ENCODE peak calls at places on chromosomes 13 and 19, in ten cellular contexts. One of them, this sample, is unnamed.

GRCh38 chr13:51552027-51552426 is 32.2 kb upstream of the WDFY2 start:
- DNase-seq in NCI-H1436 treated with DMSO at 0.1 percent for 48 hours: no peak
- DNase-seq in AG09319: no peak
- DNase-seq in activated T-helper 2 cell treated with anti-CD3 and anti-CD28 coated beads, Interferon-gamma antibody, Interleukin-2, Interleukin-4, amounts not matched to agents 10 μg/mL and 5 μg/mL and 100 μg/mL, durations not matched to agents 14 hours and 24 hours and 36 hours: no peak
- DNase-seq in OCI-LY7: no peak
- DNase-seq in WTC11: no peak
- DNase-seq in NCI-H2029 treated with DMSO at 0.1 percent for 48 hours: no peak
- DNase-seq in stimulated activated CD8-positive, alpha-beta memory T cell treated with anti-CD3 and anti-CD28 coated beads, Interleukin-15, amount 100 ng/mL, for 1 hour: no peak
- DNase-seq in NCI-H510A: no peak
- DNase-seq in NCI-H774: no peak
- DNase-seq in this sample: no peak

GRCh38 chr13:66329988-66330429 is 900.1 kb downstream of the PCDH9 start:
- DNase-seq in WTC11: no peak
- DNase-seq in NCI-H510A: no peak
- DNase-seq in NCI-H1436 treated with DMSO at 0.1 percent for 48 hours: no peak
- DNase-seq in stimulated activated CD8-positive, alpha-beta memory T cell treated with anti-CD3 and anti-CD28 coated beads, Interleukin-15, amount 100 ng/mL, for 1 hour: no peak
- DNase-seq in NCI-H2029 treated with DMSO at 0.1 percent for 48 hours: no peak
- DNase-seq in AG09319: no peak
- DNase-seq in NCI-H774: no peak
- DNase-seq in OCI-LY7: no peak
- DNase-seq in activated T-helper 2 cell treated with anti-CD3 and anti-CD28 coated beads, Interferon-gamma antibody, Interleukin-2, Interleukin-4, amounts not matched to agents 10 μg/mL and 5 μg/mL and 100 μg/mL, durations not matched to agents 14 hours and 24 hours and 36 hours: no peak
- DNase-seq in this sample: no peak

GRCh38 chr13:107873908-107874307 is 341.4 kb downstream of the LIG4 start:
- DNase-seq in NCI-H774: no peak
- DNase-seq in activated T-helper 2 cell treated with anti-CD3 and anti-CD28 coated beads, Interferon-gamma antibody, Interleukin-2, Interleukin-4, amounts not matched to agents 10 μg/mL and 5 μg/mL and 100 μg/mL, durations not matched to agents 14 hours and 24 hours and 36 hours: no peak
- DNase-seq in OCI-LY7: no peak
- DNase-seq in NCI-H2029 treated with DMSO at 0.1 percent for 48 hours: no peak
- DNase-seq in NCI-H1436 treated with DMSO at 0.1 percent for 48 hours: no peak
- DNase-seq in NCI-H510A: no peak
- DNase-seq in WTC11: no peak
- DNase-seq in stimulated activated CD8-positive, alpha-beta memory T cell treated with anti-CD3 and anti-CD28 coated beads, Interleukin-15, amount 100 ng/mL, for 1 hour: no peak
- DNase-seq in AG09319: no peak
- DNase-seq in this sample: no peak

GRCh38 chr13:23701646-23702045 is 131.4 kb downstream of the TNFRSF19 start:
- DNase-seq in AG09319: peak
- DNase-seq in NCI-H1436 treated with DMSO at 0.1 percent for 48 hours: no peak
- DNase-seq in NCI-H774: no peak
- DNase-seq in WTC11: no peak
- DNase-seq in activated T-helper 2 cell treated with anti-CD3 and anti-CD28 coated beads, Interferon-gamma antibody, Interleukin-2, Interleukin-4, amounts not matched to agents 10 μg/mL and 5 μg/mL and 100 μg/mL, durations not matched to agents 14 hours and 24 hours and 36 hours: no peak
- DNase-seq in OCI-LY7: no peak
- DNase-seq in NCI-H2029 treated with DMSO at 0.1 percent for 48 hours: no peak
- DNase-seq in stimulated activated CD8-positive, alpha-beta memory T cell treated with anti-CD3 and anti-CD28 coated beads, Interleukin-15, amount 100 ng/mL, for 1 hour: no peak
- DNase-seq in NCI-H510A: no peak
- DNase-seq in this sample: no peak

GRCh38 chr13:111518161-111518791 is 197.8 kb downstream of the TEX29 start:
- DNase-seq in NCI-H510A: peak
- DNase-seq in activated T-helper 2 cell treated with anti-CD3 and anti-CD28 coated beads, Interferon-gamma antibody, Interleukin-2, Interleukin-4, amounts not matched to agents 10 μg/mL and 5 μg/mL and 100 μg/mL, durations not matched to agents 14 hours and 24 hours and 36 hours: no peak
- DNase-seq in NCI-H2029 treated with DMSO at 0.1 percent for 48 hours: peak
- DNase-seq in NCI-H1436 treated with DMSO at 0.1 percent for 48 hours: no peak
- DNase-seq in WTC11: no peak
- DNase-seq in NCI-H774: peak
- DNase-seq in AG09319: no peak
- DNase-seq in OCI-LY7: peak
- DNase-seq in stimulated activated CD8-positive, alpha-beta memory T cell treated with anti-CD3 and anti-CD28 coated beads, Interleukin-15, amount 100 ng/mL, for 1 hour: no peak
- DNase-seq in this sample: no peak

GRCh38 chr19:42193706-42194105 is 23.8 kb downstream of the DEDD2 start:
- DNase-seq in WTC11: no peak
- DNase-seq in NCI-H2029 treated with DMSO at 0.1 percent for 48 hours: no peak
- DNase-seq in activated T-helper 2 cell treated with anti-CD3 and anti-CD28 coated beads, Interferon-gamma antibody, Interleukin-2, Interleukin-4, amounts not matched to agents 10 μg/mL and 5 μg/mL and 100 μg/mL, durations not matched to agents 14 hours and 24 hours and 36 hours: no peak
- DNase-seq in NCI-H774: no peak
- DNase-seq in AG09319: no peak
- DNase-seq in NCI-H1436 treated with DMSO at 0.1 percent for 48 hours: no peak
- DNase-seq in OCI-LY7: no peak
- DNase-seq in NCI-H510A: no peak
- DNase-seq in stimulated activated CD8-positive, alpha-beta memory T cell treated with anti-CD3 and anti-CD28 coated beads, Interleukin-15, amount 100 ng/mL, for 1 hour: no peak
- DNase-seq in this sample: no peak

GRCh38 chr13:111031531-111031961 is 83.6 kb upstream of the ARHGEF7 start:
- DNase-seq in activated T-helper 2 cell treated with anti-CD3 and anti-CD28 coated beads, Interferon-gamma antibody, Interleukin-2, Interleukin-4, amounts not matched to agents 10 μg/mL and 5 μg/mL and 100 μg/mL, durations not matched to agents 14 hours and 24 hours and 36 hours: no peak
- DNase-seq in NCI-H2029 treated with DMSO at 0.1 percent for 48 hours: no peak
- DNase-seq in NCI-H1436 treated with DMSO at 0.1 percent for 48 hours: no peak
- DNase-seq in AG09319: peak
- DNase-seq in stimulated activated CD8-positive, alpha-beta memory T cell treated with anti-CD3 and anti-CD28 coated beads, Interleukin-15, amount 100 ng/mL, for 1 hour: no peak
- DNase-seq in NCI-H774: peak
- DNase-seq in WTC11: no peak
- DNase-seq in NCI-H510A: peak
- DNase-seq in OCI-LY7: no peak
- DNase-seq in this sample: no peak

GRCh38 chr19:3276341-3276799 is 51.9 kb downstream of the CELF5 start:
- DNase-seq in activated T-helper 2 cell treated with anti-CD3 and anti-CD28 coated beads, Interferon-gamma antibody, Interleukin-2, Interleukin-4, amounts not matched to agents 10 μg/mL and 5 μg/mL and 100 μg/mL, durations not matched to agents 14 hours and 24 hours and 36 hours: no peak
- DNase-seq in NCI-H2029 treated with DMSO at 0.1 percent for 48 hours: no peak
- DNase-seq in NCI-H510A: no peak
- DNase-seq in NCI-H1436 treated with DMSO at 0.1 percent for 48 hours: peak
- DNase-seq in AG09319: no peak
- DNase-seq in NCI-H774: peak
- DNase-seq in stimulated activated CD8-positive, alpha-beta memory T cell treated with anti-CD3 and anti-CD28 coated beads, Interleukin-15, amount 100 ng/mL, for 1 hour: no peak
- DNase-seq in OCI-LY7: peak
- DNase-seq in WTC11: peak
- DNase-seq in this sample: no peak

GRCh38 chr13:75359266-75359665 is 122.7 kb downstream of the TBC1D4 start:
- DNase-seq in AG09319: peak
- DNase-seq in stimulated activated CD8-positive, alpha-beta memory T cell treated with anti-CD3 and anti-CD28 coated beads, Interleukin-15, amount 100 ng/mL, for 1 hour: no peak
- DNase-seq in WTC11: no peak
- DNase-seq in NCI-H510A: no peak
- DNase-seq in NCI-H774: no peak
- DNase-seq in NCI-H1436 treated with DMSO at 0.1 percent for 48 hours: no peak
- DNase-seq in OCI-LY7: no peak
- DNase-seq in NCI-H2029 treated with DMSO at 0.1 percent for 48 hours: no peak
- DNase-seq in activated T-helper 2 cell treated with anti-CD3 and anti-CD28 coated beads, Interferon-gamma antibody, Interleukin-2, Interleukin-4, amounts not matched to agents 10 μg/mL and 5 μg/mL and 100 μg/mL, durations not matched to agents 14 hours and 24 hours and 36 hours: no peak
- DNase-seq in this sample: no peak

GRCh38 chr13:36069881-36070366 is 61.3 kb downstream of the DCLK1 start:
- DNase-seq in stimulated activated CD8-positive, alpha-beta memory T cell treated with anti-CD3 and anti-CD28 coated beads, Interleukin-15, amount 100 ng/mL, for 1 hour: no peak
- DNase-seq in WTC11: no peak
- DNase-seq in NCI-H1436 treated with DMSO at 0.1 percent for 48 hours: no peak
- DNase-seq in AG09319: peak
- DNase-seq in NCI-H2029 treated with DMSO at 0.1 percent for 48 hours: no peak
- DNase-seq in OCI-LY7: no peak
- DNase-seq in NCI-H774: no peak
- DNase-seq in activated T-helper 2 cell treated with anti-CD3 and anti-CD28 coated beads, Interferon-gamma antibody, Interleukin-2, Interleukin-4, amounts not matched to agents 10 μg/mL and 5 μg/mL and 100 μg/mL, durations not matched to agents 14 hours and 24 hours and 36 hours: no peak
- DNase-seq in NCI-H510A: no peak
- DNase-seq in this sample: no peak